ENCODE peak calls at places on chromosome 19, in ten cellular contexts. One of them, this sample, is unnamed.
A peak's percentile ranks its signal among the peaks of the same experiment; 100 is the strongest.

GRCh38 chr19:1851581-1852293 is 3.5 kb upstream of the REXO1 start:
- DNase-seq in pancreas: no peak
- DNase-seq in adrenal gland: peak; percentile 62
- DNase-seq in hepatocyte: no peak
- DNase-seq in A673: peak; percentile 88
- DNase-seq in SK-N-SH: no peak
- DNase-seq in Peyer's patch: peak; percentile 67
- DNase-seq in upper lobe of left lung: peak; percentile 85
- DNase-seq in uterus: no peak
- DNase-seq in left ventricle myocardium inferior: no peak
- DNase-seq in this sample: no peak

GRCh38 chr19:17999685-18000479 is 8.1 kb upstream of the ARRDC2 start:
- DNase-seq in pancreas: no peak
- DNase-seq in adrenal gland: no peak
- DNase-seq in hepatocyte: no peak
- DNase-seq in A673: no peak
- DNase-seq in SK-N-SH: no peak
- DNase-seq in Peyer's patch: no peak
- DNase-seq in upper lobe of left lung: no peak
- DNase-seq in uterus: no peak
- DNase-seq in left ventricle myocardium inferior: no peak
- DNase-seq in this sample: no peak

GRCh38 chr19:48565090-48565489 is 13.1 kb downstream of the SULT2B1 start:
- DNase-seq in pancreas: no peak
- DNase-seq in adrenal gland: no peak
- DNase-seq in hepatocyte: peak; percentile 74
- DNase-seq in A673: no peak
- DNase-seq in SK-N-SH: no peak
- DNase-seq in Peyer's patch: no peak
- DNase-seq in upper lobe of left lung: no peak
- DNase-seq in uterus: no peak
- DNase-seq in left ventricle myocardium inferior: no peak
- DNase-seq in this sample: no peak

GRCh38 chr19:40163541-40164129 is 27.6 kb upstream of the MAP3K10 start:
- DNase-seq in pancreas: no peak
- DNase-seq in adrenal gland: no peak
- DNase-seq in hepatocyte: no peak
- DNase-seq in A673: no peak
- DNase-seq in SK-N-SH: no peak
- DNase-seq in Peyer's patch: no peak
- DNase-seq in upper lobe of left lung: no peak
- DNase-seq in uterus: no peak
- DNase-seq in left ventricle myocardium inferior: no peak
- DNase-seq in this sample: no peak

GRCh38 chr19:38692458-38693379 is 45.3 kb downstream of the ACTN4 start:
- DNase-seq in pancreas: peak; percentile 50
- DNase-seq in adrenal gland: no peak
- DNase-seq in hepatocyte: no peak
- DNase-seq in A673: no peak
- DNase-seq in SK-N-SH: peak; percentile 60
- DNase-seq in Peyer's patch: no peak
- DNase-seq in upper lobe of left lung: no peak
- DNase-seq in uterus: no peak
- DNase-seq in left ventricle myocardium inferior: no peak
- DNase-seq in this sample: no peak

GRCh38 chr19:11450570-11451326 is 15.3 kb downstream of the PRKCSH start:
- DNase-seq in pancreas: no peak
- DNase-seq in adrenal gland: no peak
- DNase-seq in hepatocyte: no peak
- DNase-seq in A673: no peak
- DNase-seq in SK-N-SH: peak; percentile 59
- DNase-seq in Peyer's patch: no peak
- DNase-seq in upper lobe of left lung: no peak
- DNase-seq in uterus: no peak
- DNase-seq in left ventricle myocardium inferior: no peak
- DNase-seq in this sample: no peak

GRCh38 chr19:2330632-2331284 is 2.3 kb downstream of the SPPL2B start:
- DNase-seq in pancreas: no peak
- DNase-seq in adrenal gland: no peak
- DNase-seq in hepatocyte: peak; percentile 89
- DNase-seq in A673: no peak
- DNase-seq in SK-N-SH: no peak
- DNase-seq in Peyer's patch: no peak
- DNase-seq in upper lobe of left lung: peak; percentile 48
- DNase-seq in uterus: no peak
- DNase-seq in left ventricle myocardium inferior: no peak
- DNase-seq in this sample: no peak

GRCh38 chr19:12187625-12188024 is 24.7 kb downstream of the ZNF136 start:
- DNase-seq in pancreas: no peak
- DNase-seq in adrenal gland: no peak
- DNase-seq in hepatocyte: no peak
- DNase-seq in A673: no peak
- DNase-seq in SK-N-SH: no peak
- DNase-seq in Peyer's patch: no peak
- DNase-seq in upper lobe of left lung: no peak
- DNase-seq in uterus: no peak
- DNase-seq in left ventricle myocardium inferior: no peak
- DNase-seq in this sample: no peak

GRCh38 chr19:45677351-45678230 is 9.6 kb downstream of the GIPR start:
- DNase-seq in pancreas: peak; percentile 94
- DNase-seq in adrenal gland: peak; percentile 94
- DNase-seq in hepatocyte: peak; percentile 97
- DNase-seq in A673: peak; percentile 97
- DNase-seq in SK-N-SH: peak; percentile 96
- DNase-seq in Peyer's patch: peak; percentile 96
- DNase-seq in upper lobe of left lung: peak; percentile 97
- DNase-seq in uterus: peak; percentile 47
- DNase-seq in left ventricle myocardium inferior: peak; percentile 53
- DNase-seq in this sample: peak; percentile 87

GRCh38 chr19:53960187-53960586 is 2.5 kb upstream of the CACNG8 start:
- DNase-seq in pancreas: no peak
- DNase-seq in adrenal gland: no peak
- DNase-seq in hepatocyte: no peak
- DNase-seq in A673: no peak
- DNase-seq in SK-N-SH: peak; percentile 47
- DNase-seq in Peyer's patch: no peak
- DNase-seq in upper lobe of left lung: no peak
- DNase-seq in uterus: no peak
- DNase-seq in left ventricle myocardium inferior: no peak
- DNase-seq in this sample: no peak

GRCh38 chr19:7720351-7720750 is 11.6 kb downstream of the CLEC4G start:
- DNase-seq in pancreas: no peak
- DNase-seq in adrenal gland: no peak
- DNase-seq in hepatocyte: no peak
- DNase-seq in A673: no peak
- DNase-seq in SK-N-SH: no peak
- DNase-seq in Peyer's patch: no peak
- DNase-seq in upper lobe of left lung: no peak
- DNase-seq in uterus: no peak
- DNase-seq in left ventricle myocardium inferior: no peak
- DNase-seq in this sample: no peak

GRCh38 chr19:43783636-43784035 is 2.9 kb upstream of the KCNN4 start:
- DNase-seq in pancreas: no peak
- DNase-seq in adrenal gland: no peak
- DNase-seq in hepatocyte: no peak
- DNase-seq in A673: no peak
- DNase-seq in SK-N-SH: no peak
- DNase-seq in Peyer's patch: no peak
- DNase-seq in upper lobe of left lung: no peak
- DNase-seq in uterus: no peak
- DNase-seq in left ventricle myocardium inferior: no peak
- DNase-seq in this sample: no peak
- H3K27ac ChIP-seq in pancreas: no peak overlapping the region
- H3K27ac ChIP-seq in adrenal gland: no peak overlapping the region
- H3K27ac ChIP-seq in hepatocyte: no peak overlapping the region
- H3K27ac ChIP-seq in A673: no peak overlapping the region
- H3K27ac ChIP-seq in SK-N-SH: no peak overlapping the region
- H3K27ac ChIP-seq in Peyer's patch: peak overlapping the region; percentile 93
- H3K27ac ChIP-seq in upper lobe of left lung: no peak overlapping the region
- H3K27ac ChIP-seq in uterus: no peak overlapping the region
- H3K27ac ChIP-seq in left ventricle myocardium inferior: no peak overlapping the region
- H3K27ac ChIP-seq in this sample: peak overlapping the region; percentile 96

GRCh38 chr19:41922585-41922984 is 5.7 kb downstream of the ERFL start:
- DNase-seq in pancreas: no peak
- DNase-seq in adrenal gland: no peak
- DNase-seq in hepatocyte: no peak
- DNase-seq in A673: no peak
- DNase-seq in SK-N-SH: no peak
- DNase-seq in Peyer's patch: no peak
- DNase-seq in upper lobe of left lung: peak; percentile 65
- DNase-seq in uterus: no peak
- DNase-seq in left ventricle myocardium inferior: no peak
- DNase-seq in this sample: no peak

GRCh38 chr19:41919948-41920712 is 8.1 kb downstream of the ERFL start:
- DNase-seq in pancreas: no peak
- DNase-seq in adrenal gland: no peak
- DNase-seq in hepatocyte: no peak
- DNase-seq in A673: no peak
- DNase-seq in SK-N-SH: no peak
- DNase-seq in Peyer's patch: no peak
- DNase-seq in upper lobe of left lung: no peak
- DNase-seq in uterus: no peak
- DNase-seq in left ventricle myocardium inferior: no peak
- DNase-seq in this sample: no peak

GRCh38 chr19:41920878-41921277 is 7.4 kb downstream of the ERFL start:
- DNase-seq in pancreas: no peak
- DNase-seq in adrenal gland: no peak
- DNase-seq in hepatocyte: no peak
- DNase-seq in A673: no peak
- DNase-seq in SK-N-SH: no peak
- DNase-seq in Peyer's patch: no peak
- DNase-seq in upper lobe of left lung: peak; percentile 44
- DNase-seq in uterus: no peak
- DNase-seq in left ventricle myocardium inferior: no peak
- DNase-seq in this sample: no peak

GRCh38 chr19:41922220-41922576 is 6.1 kb downstream of the ERFL start:
- DNase-seq in pancreas: no peak
- DNase-seq in adrenal gland: no peak
- DNase-seq in hepatocyte: no peak
- DNase-seq in A673: no peak
- DNase-seq in SK-N-SH: no peak
- DNase-seq in Peyer's patch: no peak
- DNase-seq in upper lobe of left lung: no peak
- DNase-seq in uterus: no peak
- DNase-seq in left ventricle myocardium inferior: no peak
- DNase-seq in this sample: no peak

GRCh38 chr19:41921280-41922219 is 6.7 kb downstream of the ERFL start:
- DNase-seq in pancreas: no peak
- DNase-seq in adrenal gland: no peak
- DNase-seq in hepatocyte: no peak
- DNase-seq in A673: no peak
- DNase-seq in SK-N-SH: no peak
- DNase-seq in Peyer's patch: no peak
- DNase-seq in upper lobe of left lung: no peak
- DNase-seq in uterus: no peak
- DNase-seq in left ventricle myocardium inferior: no peak
- DNase-seq in this sample: no peak
- TF ChIP-seq CTCF in pancreas: no peak
- TF ChIP-seq CTCF in adrenal gland: no peak
- TF ChIP-seq CTCF in hepatocyte: no peak
- TF ChIP-seq CTCF in A673: no peak
- TF ChIP-seq CTCF in SK-N-SH: no peak
- TF ChIP-seq CTCF in Peyer's patch: no peak
- TF ChIP-seq CTCF in upper lobe of left lung: no peak
- TF ChIP-seq CTCF in uterus: no peak
- TF ChIP-seq CTCF in left ventricle myocardium inferior: no peak
- TF ChIP-seq CTCF in this sample: no peak

DNA sequence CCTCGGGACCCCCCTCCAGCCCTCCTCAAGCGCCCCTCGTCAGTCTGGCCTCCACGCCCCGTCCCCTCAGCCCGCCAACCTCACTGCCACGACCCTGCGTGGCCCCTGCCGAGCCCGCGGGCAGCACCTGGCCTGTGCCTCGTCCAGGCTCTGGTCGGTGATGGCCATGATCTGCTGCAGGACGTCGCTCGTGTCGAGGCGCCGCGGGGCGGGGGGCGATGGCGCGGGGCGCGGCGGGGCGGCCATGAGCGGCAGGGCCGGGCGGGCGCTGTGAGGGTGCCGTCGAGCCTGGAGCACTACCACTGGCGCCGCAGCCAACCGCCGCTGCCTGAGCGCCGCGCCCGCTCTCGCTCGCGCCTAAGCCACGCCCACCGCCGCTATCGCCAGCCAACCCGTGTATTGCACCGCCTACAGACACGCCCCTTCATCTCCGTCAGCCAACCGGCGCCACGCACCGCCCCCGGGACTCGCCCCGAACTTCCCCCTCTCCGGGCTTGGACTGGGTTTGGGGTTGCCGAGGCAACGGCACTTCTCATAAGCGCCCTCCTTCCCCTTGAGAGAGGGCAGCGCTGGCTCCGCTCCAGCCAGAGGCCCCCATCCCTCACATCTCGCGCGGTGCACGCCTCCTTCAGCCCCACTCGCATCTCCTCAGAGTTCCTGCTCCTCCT is at the start of gene PBX4:
- DNase-seq in pancreas: peak; percentile 95
- DNase-seq in adrenal gland: peak; percentile 96
- DNase-seq in hepatocyte: peak; percentile 96
- DNase-seq in A673: peak; percentile 97
- DNase-seq in SK-N-SH: peak; percentile 99
- DNase-seq in Peyer's patch: peak; percentile 98
- DNase-seq in upper lobe of left lung: peak; percentile 99
- DNase-seq in uterus: peak; percentile 77
- DNase-seq in left ventricle myocardium inferior: peak; percentile 88
- DNase-seq in this sample: peak; percentile 92
- H3K27ac ChIP-seq in pancreas: no peak within 1 kb of the TSS
- H3K27ac ChIP-seq in adrenal gland: no peak within 1 kb of the TSS
- H3K27ac ChIP-seq in hepatocyte: peak within 1 kb of the TSS; percentile 64
- H3K27ac ChIP-seq in A673: peak within 1 kb of the TSS; percentile 74
- H3K27ac ChIP-seq in SK-N-SH: no peak within 1 kb of the TSS
- H3K27ac ChIP-seq in Peyer's patch: peak within 1 kb of the TSS; percentile 80
- H3K27ac ChIP-seq in upper lobe of left lung: no peak within 1 kb of the TSS
- H3K27ac ChIP-seq in uterus: no peak within 1 kb of the TSS
- H3K27ac ChIP-seq in left ventricle myocardium inferior: no peak within 1 kb of the TSS
- H3K27ac ChIP-seq in this sample: peak within 1 kb of the TSS; percentile 53

DNA sequence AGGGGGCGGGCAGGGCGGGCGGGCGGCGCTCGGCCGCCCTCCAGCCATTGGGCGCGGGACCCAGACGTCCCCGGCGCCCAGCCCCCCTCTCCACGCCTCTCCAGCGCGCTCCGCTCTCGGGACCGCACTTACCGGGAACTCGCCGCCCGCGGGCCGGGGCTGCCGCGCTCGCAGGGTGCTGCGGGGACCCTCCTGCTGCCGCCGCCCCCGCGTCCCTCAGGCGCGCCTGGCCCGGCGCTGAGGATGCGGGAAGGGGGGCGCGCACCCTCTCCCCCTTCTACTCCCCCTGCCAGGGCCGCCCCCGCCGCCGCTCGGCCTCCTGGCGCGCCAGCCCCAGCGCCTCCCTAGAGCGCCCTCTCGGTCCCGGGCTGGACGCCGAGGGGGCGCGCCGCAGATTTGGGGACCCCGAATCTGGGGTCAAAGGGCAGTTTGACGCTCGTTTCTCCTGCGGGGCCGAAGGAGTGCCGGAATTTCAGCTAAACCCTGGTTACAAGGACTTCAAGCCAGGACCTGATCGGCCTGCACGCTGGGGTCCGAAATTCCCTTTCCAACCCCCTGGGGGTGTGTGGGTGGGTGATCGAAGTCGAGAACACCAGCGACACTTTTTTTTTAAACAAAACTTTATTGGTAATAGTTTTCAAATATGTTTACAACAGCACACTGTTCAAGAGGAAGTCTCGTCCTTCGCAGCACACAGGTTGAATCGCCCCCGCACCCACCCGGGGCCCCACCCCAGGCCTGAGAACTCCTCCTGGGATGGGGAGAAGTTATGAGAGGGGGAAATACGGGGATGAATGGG is 734 bp upstream of the SAMD1 start:
- DNase-seq in pancreas: peak; percentile 88
- DNase-seq in adrenal gland: peak; percentile 78
- DNase-seq in hepatocyte: peak; percentile 66
- DNase-seq in A673: peak; percentile 80
- DNase-seq in SK-N-SH: peak; percentile 93
- DNase-seq in Peyer's patch: no peak
- DNase-seq in upper lobe of left lung: peak; percentile 95
- DNase-seq in uterus: peak; percentile 51
- DNase-seq in left ventricle myocardium inferior: no peak
- DNase-seq in this sample: peak; percentile 43
- TF ChIP-seq CTCF in pancreas: no peak
- TF ChIP-seq CTCF in adrenal gland: peak; percentile 33
- TF ChIP-seq CTCF in hepatocyte: peak; percentile 43
- TF ChIP-seq CTCF in A673: peak; percentile 44
- TF ChIP-seq CTCF in SK-N-SH: peak; percentile 55
- TF ChIP-seq CTCF in Peyer's patch: peak; percentile 23
- TF ChIP-seq CTCF in upper lobe of left lung: peak; percentile 20
- TF ChIP-seq CTCF in uterus: peak; percentile 30
- TF ChIP-seq CTCF in left ventricle myocardium inferior: peak; percentile 37
- TF ChIP-seq CTCF in this sample: peak; percentile 42